ENCODE peak calls at places on chromosome 10, in seven cellular contexts. B, J, N, K, S, G and F are unnamed samples.

GRCh38 chr10:32940321-32941264 is 17.4 kb downstream of the ITGB1 start:
- DNase-seq in B (no peak), J (no peak), N (no peak), K (no peak), S (no peak), G (peak), F (no peak)

GRCh38 chr10:11325817-11326216 is 285.6 kb downstream of the USP6NL start:
- DNase-seq in B (no peak), J (no peak), N (peak), K (peak), S (peak), G (peak), F (no peak)

GRCh38 chr10:101617102-101617823 is 29.1 kb downstream of the DPCD start:
- DNase-seq in B (no peak), J (no peak), N (peak), K (no peak), S (no peak), G (no peak), F (no peak)

GRCh38 chr10:84563355-84563754 is 235.0 kb downstream of the CCSER2 start:
- DNase-seq in B (no peak), J (no peak), N (no peak), K (no peak), S (no peak), G (no peak), F (no peak)

GRCh38 chr10:60089095-60089494 is 182.7 kb upstream of the CCDC6 start:
- DNase-seq in B (no peak), J (no peak), N (no peak), K (peak), S (peak), G (no peak), F (no peak)

GRCh38 chr10:46006219-46006618 is 24.2 kb downstream of the NCOA4 start:
- DNase-seq in B (no peak), J (no peak), N (no peak), K (peak), S (peak), G (no peak), F (no peak)

GRCh38 chr10:87551324-87551723 is 46.6 kb downstream of the MINPP1 start:
- DNase-seq in B (no peak), J (no peak), N (no peak), K (no peak), S (no peak), G (no peak), F (no peak)

GRCh38 chr10:775245-776075 is 86.0 kb upstream of the DIP2C start:
- DNase-seq in B (no peak), J (no peak), N (no peak), K (peak), S (peak), G (no peak), F (no peak)

GRCh38 chr10:102344067-102344466 is 51.4 kb upstream of the NFKB2 start:
- DNase-seq in B (no peak), J (no peak), N (no peak), K (peak), S (no peak), G (no peak), F (no peak)

GRCh38 chr10:25082276-25083204 is 66.1 kb downstream of the THNSL1 start:
- DNase-seq in B (no peak), J (no peak), N (no peak), K (no peak), S (no peak), G (peak), F (no peak)

GRCh38 chr10:46514431-46514861 is 42.0 kb downstream of the GPRIN2 start:
- DNase-seq in B (no peak), J (peak), N (no peak), K (no peak), S (no peak), G (no peak), F (no peak)

GRCh38 chr10:86687750-86688149 is 19.4 kb downstream of the LDB3 start:
- DNase-seq in B (no peak), J (no peak), N (peak), K (peak), S (peak), G (peak), F (no peak)

GRCh38 chr10:24477925-24478324 is 245.8 kb downstream of the ARHGAP21 start:
- DNase-seq in B (no peak), J (no peak), N (no peak), K (no peak), S (no peak), G (no peak), F (no peak)

GRCh38 chr10:35268323-35268722 is 68.0 kb upstream of the CCNY start:
- DNase-seq in B (no peak), J (no peak), N (no peak), K (no peak), S (no peak), G (no peak), F (no peak)

GRCh38 chr10:100835810-100836209 is 77.0 kb upstream of the SLF2 start:
- DNase-seq in B (no peak), J (no peak), N (no peak), K (no peak), S (no peak), G (no peak), F (no peak)

GRCh38 chr10:84574101-84574500 is 245.7 kb downstream of the CCSER2 start:
- DNase-seq in B (no peak), J (no peak), N (peak), K (no peak), S (no peak), G (no peak), F (no peak)

GRCh38 chr10:31554556-31554955 is 235.5 kb downstream of the ZEB1 start:
- DNase-seq in B (no peak), J (no peak), N (no peak), K (peak), S (peak), G (no peak), F (no peak)

GRCh38 chr10:29731760-29732159 is 97.0 kb upstream of the SVIL start:
- DNase-seq in B (no peak), J (no peak), N (no peak), K (no peak), S (no peak), G (no peak), F (no peak)

GRCh38 chr10:70652761-70653657 is 19.3 kb upstream of the ADAMTS14 start:
- DNase-seq in B (no peak), J (peak), N (no peak), K (peak), S (peak), G (no peak), F (no peak)

GRCh38 chr10:14652067-14652466 is 122.6 kb downstream of the FAM107B start:
- DNase-seq in B (no peak), J (no peak), N (peak), K (peak), S (peak), G (no peak), F (no peak)

GRCh38 chr10:25547391-25547790 is 372.6 kb downstream of the GPR158 start:
- DNase-seq in B (no peak), J (no peak), N (peak), K (no peak), S (no peak), G (no peak), F (peak)

GRCh38 chr10:93026072-93026471 is 34.5 kb upstream of the CYP26C1 start:
- DNase-seq in B (no peak), J (no peak), N (no peak), K (peak), S (no peak), G (no peak), F (no peak)

GRCh38 chr10:128528781-128529180 is 402.6 kb upstream of the MKI67 start:
- DNase-seq in B (no peak), J (no peak), N (no peak), K (no peak), S (no peak), G (no peak), F (no peak)

GRCh38 chr10:64733980-64734379 is 1212.8 kb downstream of the REEP3 start:
- DNase-seq in B (no peak), J (no peak), N (peak), K (no peak), S (peak), G (no peak), F (peak)

GRCh38 chr10:13953371-13953770 is 366.6 kb downstream of the PRPF18 start:
- DNase-seq in B (no peak), J (no peak), N (no peak), K (peak), S (no peak), G (no peak), F (no peak)

GRCh38 chr10:102802920-102803534 is 34.2 kb downstream of the CYP17A1 start:
- DNase-seq in B (peak), J (peak), N (peak), K (peak), S (peak), G (peak), F (no peak)

GRCh38 chr10:126387041-126387908 is 1.0 kb downstream of the ADAM12 start:
- DNase-seq in B (no peak), J (peak), N (peak), K (peak), S (peak), G (peak), F (peak)

GRCh38 chr10:127897177-127897576 is 4.4 kb upstream of the CLRN3 start:
- DNase-seq in B (no peak), J (no peak), N (no peak), K (no peak), S (no peak), G (no peak), F (no peak)

GRCh38 chr10:117933036-117933435 is 113.7 kb downstream of the RAB11FIP2 start:
- DNase-seq in B (no peak), J (no peak), N (no peak), K (peak), S (no peak), G (no peak), F (no peak)

GRCh38 chr10:47079177-47079580 is 168.0 kb downstream of the PTPN20 start:
- DNase-seq in B (no peak), J (no peak), N (no peak), K (peak), S (no peak), G (peak), F (no peak)

GRCh38 chr10:64115913-64116643 is 594.9 kb downstream of the REEP3 start:
- DNase-seq in B (no peak), J (peak), N (peak), K (no peak), S (peak), G (peak), F (no peak)

DNA sequence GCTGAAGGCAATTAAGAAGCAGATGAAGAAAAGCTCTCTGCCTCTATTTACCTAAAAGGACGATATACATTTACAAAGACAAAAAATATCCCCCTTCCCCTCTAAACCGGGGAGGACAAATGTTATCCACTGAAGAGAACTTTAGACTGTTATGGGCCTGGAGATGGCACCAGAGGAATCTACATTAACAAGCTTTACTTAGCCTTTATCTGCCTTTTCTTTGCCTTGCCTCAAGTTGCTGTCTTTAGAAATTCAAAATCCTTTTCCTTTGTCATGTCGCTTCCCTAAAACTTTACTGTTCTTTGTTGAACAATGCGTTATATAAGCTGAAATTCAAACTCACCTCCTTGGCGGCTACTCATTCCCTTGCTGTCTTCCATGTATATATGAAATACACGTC is 405.0 kb downstream of the PCDH15 start:
- DNase-seq in B (no peak), J (no peak), N (no peak), K (no peak), S (no peak), G (no peak), F (no peak)
- H3K23ac ChIP-seq in B (no peak), J (no peak), N (no peak), K (no peak), S (no peak), G (no peak), F (no peak)

GRCh38 chr10:65900271-65900670 is 1025.6 kb upstream of the LRRTM3 start:
- DNase-seq in B (no peak), J (no peak), N (no peak), K (no peak), S (no peak), G (no peak), F (no peak)

GRCh38 chr10:65898055-65898454 is 1027.8 kb upstream of the LRRTM3 start:
- DNase-seq in B (no peak), J (no peak), N (no peak), K (no peak), S (no peak), G (no peak), F (no peak)

GRCh38 chr10:65891073-65891981 is 1034.5 kb upstream of the LRRTM3 start:
- DNase-seq in B (no peak), J (no peak), N (peak), K (no peak), S (peak), G (no peak), F (no peak)

DNA sequence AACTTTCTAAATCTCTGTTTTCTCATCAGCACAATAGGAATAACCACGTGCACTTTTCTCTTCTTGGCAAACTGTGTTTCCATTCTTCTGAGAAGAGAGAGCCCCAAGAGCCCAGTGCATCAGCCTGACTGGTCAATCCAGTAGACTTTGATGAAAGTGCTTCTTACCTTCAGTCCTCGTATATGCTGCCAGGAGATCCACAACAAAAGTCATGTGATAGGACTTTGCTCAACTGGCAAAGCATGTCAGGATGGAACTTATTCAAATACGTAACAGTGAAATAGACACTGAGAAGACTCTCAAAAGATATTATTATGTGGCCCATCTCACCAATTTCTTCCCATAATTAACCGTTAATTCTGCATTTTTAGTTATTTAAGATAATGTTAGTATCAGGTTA is 1031.5 kb upstream of the LRRTM3 start:
- DNase-seq in B (no peak), J (no peak), N (no peak), K (no peak), S (no peak), G (no peak), F (no peak)
- H4K8ac ChIP-seq in B (no peak), J (no peak), N (no peak), K (no peak), S (no peak), G (no peak), F (no peak)

DNA sequence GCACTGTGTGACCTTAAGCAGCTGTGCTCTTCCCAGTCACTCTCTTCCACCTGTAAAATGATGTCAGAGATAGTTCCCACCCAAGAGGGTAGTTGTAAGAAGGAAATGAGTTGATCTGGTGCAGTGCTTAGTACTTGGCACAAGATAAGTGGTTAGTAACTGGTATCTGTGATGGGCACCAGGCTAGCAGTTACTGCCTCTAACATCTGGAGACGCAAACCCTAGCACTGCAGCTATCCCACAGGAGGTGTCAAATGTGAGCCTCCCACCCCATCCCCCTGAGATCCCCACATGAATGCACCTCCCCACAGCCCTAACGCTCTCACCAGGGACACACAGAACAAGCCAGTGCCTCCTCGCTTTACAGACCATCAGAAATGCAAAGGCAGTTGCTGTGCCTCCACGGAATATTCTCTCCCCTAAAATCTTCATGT is 72.0 kb downstream of the KCNMA1 start:
- DNase-seq in B (no peak), J (no peak), N (no peak), K (no peak), S (no peak), G (no peak), F (no peak)
- H3K18ac ChIP-seq in B (peak), J (no peak), N (no peak), K (peak), S (no peak), G (no peak), F (no peak)

GRCh38 chr10:122561212-122561611 is 658 bp downstream of the DMBT1 start:
- DNase-seq in B (no peak), J (no peak), N (peak), K (no peak), S (peak), G (peak), F (no peak)
- H3K23ac ChIP-seq in B (no peak), J (no peak), N (no peak), K (no peak), S (no peak), G (no peak), F (no peak)

GRCh38 chr10:16910795-16911164 is 93.6 kb upstream of the RSU1 start:
- DNase-seq in B (no peak), J (no peak), N (no peak), K (no peak), S (peak), G (no peak), F (no peak)
- H4K8ac ChIP-seq in B (no peak), J (no peak), N (no peak), K (no peak), S (no peak), G (no peak), F (no peak)

GRCh38 chr10:89516149-89516832 is 19.1 kb downstream of the SLC16A12 start:
- DNase-seq in B (no peak), J (no peak), N (peak), K (peak), S (peak), G (peak), F (no peak)

GRCh38 chr10:89518876-89519842 is 16.2 kb downstream of the SLC16A12 start:
- DNase-seq in B (no peak), J (no peak), N (no peak), K (peak), S (peak), G (no peak), F (no peak)

GRCh38 chr10:89520711-89521110 is 14.7 kb downstream of the SLC16A12 start:
- DNase-seq in B (no peak), J (no peak), N (no peak), K (no peak), S (no peak), G (no peak), F (no peak)

GRCh38 chr10:89515031-89515841 is 20.2 kb downstream of the SLC16A12 start:
- DNase-seq in B (no peak), J (no peak), N (peak), K (peak), S (peak), G (no peak), F (no peak)

GRCh38 chr10:89518108-89518507 is 17.3 kb downstream of the SLC16A12 start:
- DNase-seq in B (no peak), J (no peak), N (no peak), K (no peak), S (peak), G (no peak), F (no peak)
- H3K18ac ChIP-seq in B (no peak), J (no peak), N (no peak), K (peak), S (no peak), G (no peak), F (no peak)